ENCODE peak calls at places on chromosome X, in five cellular contexts. R is IMR-90, W is thyroid gland, D is body of pancreas, Y is right lobe of liver. J is an unnamed sample.

GRCh38 chrX:125210146-125210545 is 109.5 kb upstream of the TEX13C start:
- DNase-seq in Y (no peak), R (no peak), D (no peak), W (no peak), J (no peak)

GRCh38 chrX:143306991-143307965 is 210.0 kb downstream of the SPANXN3 start:
- DNase-seq in Y (no peak), W (no peak), R (no peak), D (peak; percentile 59), J (no peak)

GRCh38 chrX:139851730-139852129 is 81.1 kb downstream of the ATP11C start:
- DNase-seq in D (no peak), R (peak; percentile 76), W (no peak), Y (no peak), J (no peak)

GRCh38 chrX:119541188-119541587 is 24.0 kb downstream of the STEEP1 start:
- DNase-seq in R (peak; percentile 86), D (no peak), Y (no peak), W (peak; percentile 3), J (no peak)

GRCh38 chrX:65253817-65254216 is 277.6 kb upstream of the ZC4H2 start:
- DNase-seq in W (no peak), Y (no peak), D (no peak), R (no peak), J (no peak)

GRCh38 chrX:104098151-104098808 is 14.0 kb upstream of the ZCCHC18 start:
- DNase-seq in Y (no peak), R (peak; percentile 77), D (peak; percentile 68), W (peak; percentile 43), J (peak; percentile 60)

GRCh38 chrX:85003655-85004244 is at the start of gene APOOL:
- DNase-seq in W (peak; percentile 91), Y (peak; percentile 93), D (peak; percentile 90), R (peak; percentile 88), J (peak; percentile 91)

GRCh38 chrX:113400193-113400704 is 559.6 kb upstream of the AMOT start:
- DNase-seq in Y (no peak), D (no peak), R (no peak), W (no peak), J (no peak)

GRCh38 chrX:132532955-132533354 is 44.1 kb upstream of the MBNL3 start:
- DNase-seq in R (peak; percentile 11), Y (no peak), D (no peak), W (no peak), J (no peak)

GRCh38 chrX:72124540-72125201 is 7.0 kb downstream of the RTL5 start:
- DNase-seq in R (no peak), Y (no peak), D (no peak), W (no peak), J (no peak)

GRCh38 chrX:43581167-43581566 is 74.9 kb upstream of the MAOA start:
- DNase-seq in W (no peak), D (no peak), R (no peak), Y (no peak), J (no peak)

GRCh38 chrX:68462653-68463052 is 29.4 kb upstream of the OPHN1 start:
- DNase-seq in Y (no peak), W (peak; percentile 5), R (peak; percentile 47), D (no peak), J (peak; percentile 71)

GRCh38 chrX:22004866-22005265 is 27.3 kb upstream of the PHEX start:
- DNase-seq in Y (no peak), D (no peak), W (no peak), R (no peak), J (no peak)

GRCh38 chrX:128975716-128976115 is 547.6 kb downstream of the SMARCA1 start:
- DNase-seq in R (no peak), W (peak; percentile 38), Y (no peak), D (peak; percentile 33), J (peak; percentile 0)

GRCh38 chrX:154113729-154114128 is 16.2 kb upstream of the MECP2 start:
- DNase-seq in D (no peak), W (no peak), Y (no peak), R (no peak), J (no peak)

GRCh38 chrX:1481636-1482529 is 29.2 kb upstream of the ASMTL start:
- DNase-seq in D (peak; percentile 37), R (peak; percentile 76), W (peak; percentile 36), Y (peak; percentile 82), J (no peak)

GRCh38 chrX:23745786-23746185 is 2.7 kb upstream of the ACOT9 start:
- DNase-seq in Y (no peak), R (no peak), W (no peak), D (no peak), J (no peak)

GRCh38 chrX:23737413-23737812 is 5.7 kb downstream of the ACOT9 start:
- DNase-seq in Y (no peak), D (no peak), W (no peak), R (peak; percentile 26), J (no peak)

GRCh38 chrX:23742174-23742692 is 843 bp downstream of the ACOT9 start:
- DNase-seq in Y (no peak), D (peak; percentile 41), R (peak; percentile 74), W (peak; percentile 43), J (peak; percentile 50)

GRCh38 chrX:23742693-23743622 is at the start of gene ACOT9:
- DNase-seq in R (peak; percentile 95), D (peak; percentile 93), W (peak; percentile 97), Y (peak; percentile 94), J (peak; percentile 88)
- TF ChIP-seq POLR2A in R (peak; percentile 78), D (peak; percentile 77), W (peak; percentile 75), Y (peak; percentile 78), J (no peak)

DNA sequence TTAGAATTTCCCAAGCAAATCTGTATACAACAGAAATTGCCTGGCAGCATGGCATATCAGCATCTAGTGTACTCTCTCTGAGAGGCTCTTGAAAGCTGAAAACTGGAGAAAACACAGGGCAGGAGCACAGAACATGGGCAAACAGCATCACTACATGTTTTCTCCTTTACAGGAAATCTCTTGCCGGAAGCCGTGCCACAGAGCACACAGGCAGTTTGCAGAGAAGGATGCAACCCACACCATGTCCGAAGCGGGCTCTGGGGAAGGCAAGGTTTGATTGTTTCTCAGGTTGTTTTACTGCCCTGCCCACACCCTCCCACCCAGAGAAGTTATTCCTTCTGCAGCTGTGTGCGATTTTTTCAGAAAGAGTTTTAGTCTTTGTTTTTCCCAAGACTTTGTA is 41.1 kb upstream of the FAM9C start:
- DNase-seq in R (no peak), D (no peak), Y (no peak), W (no peak), J (no peak)
- TF ChIP-seq POLR2A in R (no peak), D (no peak), Y (no peak), W (no peak), J (no peak)

GRCh38 chrX:47221756-47222155 is 3.3 kb downstream of the CDK16 start:
- DNase-seq in D (no peak), Y (peak; percentile 42), W (no peak), R (no peak), J (no peak)

GRCh38 chrX:47217852-47218279 is 615 bp upstream of the CDK16 start:
- DNase-seq in D (peak; percentile 98), Y (peak; percentile 99), W (peak; percentile 98), R (peak; percentile 98), J (peak; percentile 96)

GRCh38 chrX:47217121-47217851 is 1.2 kb upstream of the CDK16 start:
- DNase-seq in R (peak; percentile 62), Y (peak; percentile 59), D (peak; percentile 44), W (no peak), J (peak; percentile 30)

GRCh38 chrX:47218280-47218919 is at the start of gene CDK16:
- DNase-seq in Y (peak; percentile 89), D (peak; percentile 83), R (peak; percentile 84), W (peak; percentile 67), J (peak; percentile 90)

DNA sequence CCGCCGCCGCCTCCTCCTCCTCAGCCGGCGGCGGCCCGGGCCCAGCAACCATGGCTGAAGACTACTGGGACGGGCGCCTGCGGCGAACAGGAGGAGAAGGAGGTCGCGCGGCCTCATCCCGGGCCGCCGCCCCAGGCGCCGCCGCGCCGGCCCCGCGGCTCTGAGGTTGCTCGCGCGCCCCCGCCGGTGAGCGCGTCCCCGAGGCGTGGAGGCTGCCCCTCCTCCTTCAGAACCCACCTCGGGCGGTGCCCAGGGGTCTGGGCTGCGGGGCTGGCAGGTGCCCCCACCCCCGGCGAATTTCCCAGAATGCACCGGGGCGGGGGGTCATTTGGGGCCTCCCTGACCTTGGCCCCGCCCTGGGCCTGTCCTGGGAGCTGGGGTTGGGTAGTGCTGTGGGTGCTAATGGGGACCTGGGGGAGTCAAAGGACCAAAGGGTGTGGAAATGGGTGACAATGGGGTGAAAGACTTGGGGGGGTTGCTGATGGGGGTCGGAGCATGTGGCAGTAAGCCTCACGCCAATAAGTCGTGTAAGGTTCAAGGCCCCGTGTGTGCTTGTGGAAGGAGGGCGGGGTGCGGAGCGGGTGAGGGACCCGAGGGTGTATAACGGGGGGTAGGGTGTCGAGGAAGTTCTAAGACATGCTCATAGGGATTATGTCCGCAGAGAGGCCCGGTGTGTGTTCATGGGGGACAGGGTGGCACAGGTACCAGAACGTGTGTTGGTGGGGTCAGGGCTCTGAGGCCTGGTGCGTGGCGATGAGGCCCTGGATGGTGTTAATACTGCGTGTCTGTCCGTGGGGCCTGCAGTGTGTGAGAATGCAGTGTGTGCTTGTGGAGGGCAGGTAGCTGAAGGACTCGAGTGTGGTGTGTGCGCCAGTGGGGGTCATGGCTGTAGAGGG is 687 bp downstream of the CDK16 start:
- DNase-seq in W (peak; percentile 44), Y (peak; percentile 69), R (no peak), D (peak; percentile 39), J (peak; percentile 77)
- TF ChIP-seq POLR2A in W (no peak), Y (peak; percentile 39), R (no peak), D (no peak), J (peak; percentile 73)

DNA sequence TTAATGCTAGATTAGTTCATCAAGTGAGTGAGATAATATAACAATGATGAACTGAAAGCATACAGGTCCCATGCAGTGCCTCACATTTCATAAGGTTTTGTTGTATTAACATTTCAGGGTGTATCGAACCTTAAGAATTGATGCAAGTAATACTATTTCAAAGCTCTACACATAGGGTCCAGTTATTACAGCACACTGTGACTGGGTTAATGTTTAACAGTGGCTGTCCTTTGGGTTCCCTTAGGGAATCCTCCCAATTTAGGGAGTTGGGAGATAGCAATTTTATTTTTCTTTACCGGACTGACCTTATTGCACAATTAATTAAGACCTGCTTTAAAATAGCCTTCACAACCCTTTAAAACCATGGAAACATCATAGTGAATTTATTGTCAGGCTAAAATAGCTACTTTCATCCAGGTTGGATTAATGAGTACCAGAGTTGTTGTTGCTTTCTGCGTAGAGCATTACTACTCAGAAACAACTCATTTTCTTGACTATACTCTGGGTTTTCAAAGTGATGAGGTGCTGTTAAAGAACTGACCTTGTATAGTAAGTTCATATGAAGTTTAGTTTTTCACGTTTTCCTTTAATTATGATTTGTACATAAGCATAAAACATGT is 134.4 kb downstream of the AKAP4 start:
- DNase-seq in Y (no peak), R (no peak), W (no peak), D (no peak), J (no peak)
- TF ChIP-seq POLR2A in Y (no peak), R (no peak), W (no peak), D (no peak), J (no peak)

DNA sequence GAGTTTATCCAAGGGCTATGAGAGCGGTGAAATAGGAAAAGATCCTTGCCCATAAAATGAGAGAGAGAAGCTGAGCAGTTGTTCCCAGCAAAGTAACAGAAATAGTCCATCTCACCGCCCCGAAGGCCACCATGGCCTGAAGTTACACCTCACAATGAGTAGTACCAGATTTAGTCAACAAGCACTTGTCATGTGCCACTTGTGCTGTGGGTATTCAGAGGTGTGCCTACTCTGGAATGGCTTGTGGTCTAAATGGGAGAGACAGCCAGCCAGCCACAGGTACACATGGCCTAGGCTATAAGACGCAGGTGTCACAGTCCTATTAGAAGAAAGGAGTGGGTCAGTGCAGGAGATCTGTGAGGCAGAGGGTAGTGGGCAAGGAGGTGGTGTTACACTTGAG is 54.6 kb upstream of the MAP3K15 start:
- DNase-seq in D (no peak), R (no peak), Y (no peak), W (no peak), J (no peak)
- TF ChIP-seq POLR2A in D (no peak), R (no peak), Y (no peak), W (no peak), J (no peak)